ENCODE peak calls at places on chromosomes 16 and 17, in seven cellular contexts. E is astrocyte of the spinal cord; C is astrocyte of the cerebellum; W is AG09319; Y is activated naive CD4-positive, alpha-beta T cell; F is fibroblast of gingiva; N is NCI-H446. G is an unnamed sample.

GRCh38 chr17:40366076-40366860 is 1.7 kb upstream of the GJD3 start:
- DNase-seq in C (no peak), Y (no peak), E (no peak), F (no peak), W (no peak), N (no peak), G (no peak)

GRCh38 chr17:39679521-39680192 is 8.2 kb downstream of the PGAP3 start:
- DNase-seq in Y (no peak), C (no peak), W (no peak), E (no peak), F (no peak), N (no peak), G (peak)

GRCh38 chr17:41444640-41445039 is 3.9 kb upstream of the KRT38 start:
- DNase-seq in N (no peak), E (no peak), Y (no peak), F (no peak), W (no peak), C (no peak), G (no peak)

GRCh38 chr17:18246880-18247612 is 11.5 kb downstream of the FLII start:
- DNase-seq in F (peak), E (no peak), N (no peak), Y (peak), W (no peak), C (no peak), G (peak)

GRCh38 chr16:54280751-54281150 is 5.8 kb downstream of the IRX3 start:
- DNase-seq in N (no peak), W (no peak), F (no peak), C (no peak), E (peak), Y (no peak), G (no peak)

GRCh38 chr16:31460582-31461002 is 1.3 kb downstream of the ARMC5 start:
- DNase-seq in C (no peak), W (peak), Y (no peak), E (peak), F (peak), N (peak), G (no peak)

GRCh38 chr17:29593546-29594440 is 861 bp downstream of the ANKRD13B start:
- DNase-seq in N (no peak), E (peak), F (no peak), C (no peak), W (no peak), Y (no peak), G (peak)

GRCh38 chr17:55576237-55576998 is 65.2 kb upstream of the SMIM36 start:
- DNase-seq in W (peak), C (peak), F (peak), E (peak), N (no peak), Y (no peak), G (peak)

GRCh38 chr16:71927383-71927782 is 32.1 kb downstream of the IST1 start:
- DNase-seq in N (peak), F (peak), E (peak), C (peak), W (peak), Y (no peak), G (no peak)

GRCh38 chr17:62971853-62972252 is 5.8 kb downstream of the TANC2 start:
- DNase-seq in F (no peak), N (no peak), Y (no peak), E (no peak), C (no peak), W (no peak), G (no peak)

GRCh38 chr17:62581769-62582168 is 45.7 kb upstream of the MRC2 start:
- DNase-seq in Y (no peak), W (no peak), C (no peak), F (no peak), E (no peak), N (no peak), G (no peak)

GRCh38 chr16:57576429-57576870 is 34.0 kb downstream of the ADGRG5 start:
- DNase-seq in W (no peak), E (peak), F (peak), N (peak), C (peak), Y (peak), G (peak)

GRCh38 chr17:31579265-31579664 is 187.8 kb downstream of the RAB11FIP4 start:
- DNase-seq in F (peak), Y (no peak), W (no peak), E (peak), C (no peak), N (peak), G (no peak)

GRCh38 chr16:3879258-3879886 is 1.1 kb downstream of the CREBBP start:
- DNase-seq in N (no peak), F (no peak), E (no peak), Y (no peak), C (no peak), W (no peak), G (peak)

GRCh38 chr17:34644941-34645550 is 65.7 kb downstream of the TMEM132E start:
- DNase-seq in C (no peak), Y (no peak), E (no peak), N (no peak), W (no peak), F (no peak), G (no peak)

GRCh38 chr17:37317867-37318266 is 57.9 kb upstream of the C17orf78 start:
- DNase-seq in F (no peak), W (no peak), C (no peak), E (no peak), N (no peak), Y (no peak), G (no peak)

GRCh38 chr17:7436556-7437368 is 1.5 kb downstream of the TMEM102 start:
- DNase-seq in E (peak), Y (peak), C (peak), W (peak), F (peak), N (peak), G (peak)

GRCh38 chr17:49996495-49997255 is 1.7 kb upstream of the DLX3 start:
- DNase-seq in Y (peak), E (peak), F (no peak), C (no peak), W (no peak), N (peak), G (peak)

GRCh38 chr17:29891131-29891530 is 38.9 kb downstream of the SSH2 start:
- DNase-seq in N (no peak), W (no peak), C (no peak), F (no peak), E (no peak), Y (no peak), G (no peak)

GRCh38 chr16:53771655-53772497 is 67.9 kb downstream of the FTO start:
- DNase-seq in N (no peak), C (no peak), F (peak), E (no peak), Y (no peak), W (no peak), G (no peak)

GRCh38 chr16:50301626-50302471 is 35.5 kb downstream of the ADCY7 start:
- DNase-seq in N (no peak), E (peak), W (no peak), F (peak), C (peak), Y (no peak), G (peak)

GRCh38 chr16:928526-928925 is 42.3 kb downstream of the LMF1 start:
- DNase-seq in N (no peak), W (no peak), C (no peak), F (no peak), E (no peak), Y (no peak), G (no peak)

GRCh38 chr17:68698761-68699160 is 97.6 kb upstream of the FAM20A start:
- DNase-seq in Y (no peak), N (peak), E (no peak), F (no peak), W (no peak), C (no peak), G (no peak)

GRCh38 chr16:19393226-19394074 is 24.2 kb upstream of the TMC5 start:
- DNase-seq in E (peak), Y (no peak), F (no peak), W (no peak), N (no peak), C (peak), G (no peak)

G was measured in right cardiac atrium.